ENCODE peak calls at places on chromosomes 2 and 18, in five cellular contexts. G, C, I, Q and F are unnamed samples.
A peak's percentile ranks its signal among the peaks of the same experiment; 100 is the strongest.

GRCh38 chr18:79439201-79440023 is 43.7 kb downstream of the NFATC1 start:
- DNase-seq in G (peak; percentile 6), C (peak; percentile 24), I (no peak), Q (no peak), F (no peak)

GRCh38 chr2:46769809-46770208 is 145.8 kb downstream of the MCFD2 start:
- DNase-seq in G (peak; percentile 23), C (no peak), I (no peak), Q (peak; percentile 17), F (no peak)

GRCh38 chr18:31217455-31217854 is 54.8 kb upstream of the DSC1 start:
- DNase-seq in G (no peak), C (no peak), I (no peak), Q (no peak), F (no peak)

GRCh38 chr2:5673148-5673860 is 18.9 kb upstream of the SOX11 start:
- DNase-seq in G (no peak), C (no peak), I (peak; percentile 85), Q (no peak), F (no peak)

GRCh38 chr2:25362564-25363145 is 20.9 kb upstream of the DNMT3A start:
- DNase-seq in G (no peak), C (no peak), I (peak; percentile 34), Q (no peak), F (peak; percentile 80)

GRCh38 chr2:53829252-53829651 is 30.5 kb downstream of the GPR75 start:
- DNase-seq in G (no peak), C (no peak), I (no peak), Q (peak; percentile 23), F (no peak)

GRCh38 chr2:26461601-26462023 is 16.3 kb downstream of the OTOF start:
- DNase-seq in G (no peak), C (no peak), I (no peak), Q (no peak), F (no peak)

GRCh38 chr2:224909885-224910517 is 132.3 kb downstream of the DOCK10 start:
- DNase-seq in G (peak; percentile 73), C (no peak), I (peak; percentile 65), Q (no peak), F (no peak)

GRCh38 chr2:9092383-9093282 is 89.1 kb upstream of the MBOAT2 start:
- DNase-seq in G (no peak), C (peak; percentile 10), I (no peak), Q (no peak), F (peak; percentile 63)

GRCh38 chr2:215434447-215435260 is 1.2 kb downstream of the FN1 start:
- DNase-seq in G (no peak), C (no peak), I (no peak), Q (no peak), F (no peak)

GRCh38 chr2:86194751-86195054 is 559 bp downstream of the IMMT start:
- DNase-seq in G (no peak), C (no peak), I (no peak), Q (no peak), F (peak; percentile 70)

GRCh38 chr2:127084611-127085031 is 22.3 kb downstream of the BIN1 start:
- DNase-seq in G (no peak), C (no peak), I (no peak), Q (no peak), F (no peak)

GRCh38 chr18:71293322-71293721 is 1004.5 kb downstream of the SOCS6 start:
- DNase-seq in G (no peak), C (no peak), I (no peak), Q (no peak), F (no peak)
- TF ChIP-seq MXI1 in G (no peak), C (no peak), I (no peak), Q (no peak), F (no peak)

GRCh38 chr2:241001413-241002274 is 3.2 kb downstream of the SNED1 start:
- DNase-seq in G (no peak), C (no peak), I (no peak), Q (no peak), F (no peak)
- TF ChIP-seq MXI1 in G (no peak), C (no peak), I (no peak), Q (no peak), F (no peak)

DNA sequence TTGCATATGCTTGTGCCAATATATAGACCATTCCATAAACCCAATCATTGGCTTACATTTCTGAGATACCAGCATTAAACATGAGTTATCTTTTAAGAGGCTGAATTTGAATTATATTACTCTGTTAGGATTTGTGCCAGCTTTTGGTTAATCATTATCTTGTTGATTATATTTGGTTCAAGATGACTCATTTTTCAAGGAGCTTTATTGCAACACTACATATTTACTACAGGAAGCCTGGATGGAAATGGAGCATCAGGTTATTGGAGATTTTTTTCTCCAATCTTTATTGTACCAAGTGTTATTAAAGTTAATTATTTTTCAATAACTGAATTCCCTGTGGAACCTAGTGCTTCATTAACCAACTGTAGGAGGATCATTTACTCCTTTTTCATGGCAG is 26.4 kb downstream of the EML4 start:
- DNase-seq in G (peak; percentile 86), C (no peak), I (no peak), Q (peak; percentile 88), F (no peak)
- TF ChIP-seq MXI1 in G (no peak), C (no peak), I (no peak), Q (no peak), F (no peak)

GRCh38 chr2:28753043-28753683 is 1.5 kb downstream of the PPP1CB start:
- DNase-seq in G (peak; percentile 81), C (peak; percentile 56), I (peak; percentile 53), Q (peak; percentile 69), F (no peak)

GRCh38 chr2:28752608-28752984 is 966 bp downstream of the PPP1CB start:
- DNase-seq in G (no peak), C (no peak), I (no peak), Q (no peak), F (no peak)

GRCh38 chr2:28754321-28754720 is 2.7 kb downstream of the PPP1CB start:
- DNase-seq in G (peak; percentile 26), C (peak; percentile 39), I (no peak), Q (no peak), F (no peak)

GRCh38 chr2:28751956-28752607 is 452 bp downstream of the PPP1CB start:
- DNase-seq in G (no peak), C (peak; percentile 35), I (peak; percentile 79), Q (no peak), F (no peak)

DNA sequence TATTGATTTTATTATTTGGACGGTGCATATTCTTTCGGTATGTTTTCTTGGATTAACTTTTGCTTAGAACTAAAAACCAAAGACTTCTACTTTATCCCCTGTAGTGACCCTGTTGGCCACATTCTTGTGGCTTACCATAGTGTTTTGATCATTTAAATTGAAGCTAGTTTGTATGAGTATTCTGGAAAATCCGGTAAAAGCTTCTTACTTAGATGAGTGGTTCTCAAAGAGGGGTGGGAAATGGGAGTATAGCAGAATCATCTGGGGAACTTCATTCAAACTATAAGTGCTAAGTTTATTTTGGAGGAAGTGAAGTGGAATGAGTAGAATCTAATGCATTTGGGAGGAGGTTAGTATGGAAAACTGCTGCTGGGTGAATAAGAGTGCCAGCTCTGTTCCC is 3.8 kb downstream of the PPP1CB start:
- DNase-seq in G (peak; percentile 54), C (no peak), I (no peak), Q (no peak), F (no peak)
- TF ChIP-seq MXI1 in G (no peak), C (no peak), I (no peak), Q (no peak), F (no peak)